ENCODE peak calls at places on chromosomes 16 and 17, in five cellular contexts. Z is activated CD8-positive, alpha-beta memory T cell treated with anti-CD3 and anti-CD28 coated beads for 4 hours; R is NCI-H2171 treated with DMSO at 0.1 percent for 48 hours; E is effector memory CD8-positive, alpha-beta T cell; G is ELF-1. Y is an unnamed sample.

GRCh38 chr17:50924300-50924699 is 58.1 kb upstream of the TOB1 start:
- DNase-seq in Z (no peak), R (no peak), E (no peak), G (no peak), Y (no peak)

GRCh38 chr17:9226130-9226793 is 205.0 kb downstream of the NTN1 start:
- DNase-seq in Z (no peak), R (no peak), E (no peak), G (no peak), Y (no peak)

GRCh38 chr17:46764709-46765401 is 53.6 kb downstream of the WNT3 start:
- DNase-seq in Z (no peak), R (no peak), E (no peak), G (peak), Y (peak)

GRCh38 chr16:85553436-85554113 is 59.5 kb upstream of the GSE1 start:
- DNase-seq in Z (no peak), R (peak), E (peak), G (peak), Y (peak)

GRCh38 chr17:37745801-37746426 is 1.1 kb upstream of the HNF1B start:
- DNase-seq in Z (no peak), R (no peak), E (no peak), G (no peak), Y (no peak)

GRCh38 chr16:66849021-66849420 is 4.8 kb downstream of the CA7 start:
- DNase-seq in Z (no peak), R (peak), E (no peak), G (no peak), Y (no peak)

GRCh38 chr17:61408151-61409041 is 8.8 kb downstream of the TBX2 start:
- DNase-seq in Z (no peak), R (no peak), E (no peak), G (peak), Y (peak)

GRCh38 chr16:77594798-77595625 is 127.3 kb upstream of the NUDT7 start:
- DNase-seq in Z (no peak), R (no peak), E (no peak), G (no peak), Y (no peak)

GRCh38 chr17:13118311-13118710 is 100.5 kb upstream of the ELAC2 start:
- DNase-seq in Z (no peak), R (no peak), E (no peak), G (no peak), Y (no peak)

GRCh38 chr17:78316867-78317816 is 42.7 kb downstream of the SOCS3 start:
- DNase-seq in Z (no peak), R (no peak), E (no peak), G (peak), Y (peak)

GRCh38 chr17:75821552-75821951 is 22.7 kb downstream of the UNC13D start:
- DNase-seq in Z (no peak), R (no peak), E (no peak), G (no peak), Y (no peak)

GRCh38 chr16:84821179-84821578 is 1.4 kb downstream of the CRISPLD2 start:
- DNase-seq in Z (no peak), R (no peak), E (no peak), G (no peak), Y (no peak)

GRCh38 chr17:18968945-18969887 is 17.3 kb downstream of the SLC5A10 start:
- DNase-seq in Z (no peak), R (no peak), E (no peak), G (no peak), Y (no peak)

GRCh38 chr17:29158515-29159275 is 21.5 kb downstream of the MYO18A start:
- DNase-seq in Z (no peak), R (no peak), E (no peak), G (no peak), Y (no peak)

GRCh38 chr16:47732806-47733150 is 271.6 kb downstream of the PHKB start:
- DNase-seq in Z (no peak), R (no peak), E (no peak), G (no peak), Y (no peak)

GRCh38 chr16:53757971-53758609 is 54.1 kb downstream of the FTO start:
- DNase-seq in Z (no peak), R (peak), E (no peak), G (no peak), Y (no peak)

GRCh38 chr17:76452102-76452645 is 778 bp downstream of the UBE2O start:
- DNase-seq in Z (no peak), R (no peak), E (no peak), G (peak), Y (no peak)